ENCODE peak calls at places on chromosome 7, in nine cellular contexts. One of them, this sample, is unnamed.

GRCh38 chr7:158164101-158165095 is 423.2 kb downstream of the PTPRN2 start:
- DNase-seq in colonic mucosa: no peak
- DNase-seq in effector memory CD4-positive, alpha-beta T cell: no peak
- DNase-seq in hypothalamus: no peak
- DNase-seq in kidney tubule cell: no peak
- DNase-seq in NCI-H460: no peak
- DNase-seq in KG1: no peak
- DNase-seq in Panc1: no peak
- DNase-seq in retina: no peak
- DNase-seq in this sample: peak

GRCh38 chr7:55365103-55365679 is at the start of gene LANCL2:
- DNase-seq in colonic mucosa: peak
- DNase-seq in effector memory CD4-positive, alpha-beta T cell: no peak
- DNase-seq in hypothalamus: peak
- DNase-seq in kidney tubule cell: no peak
- DNase-seq in NCI-H460: no peak
- DNase-seq in KG1: peak
- DNase-seq in Panc1: no peak
- DNase-seq in retina: peak
- DNase-seq in this sample: peak

GRCh38 chr7:75808106-75808505 is 5.5 kb downstream of the CCL24 start:
- DNase-seq in colonic mucosa: no peak
- DNase-seq in effector memory CD4-positive, alpha-beta T cell: no peak
- DNase-seq in hypothalamus: no peak
- DNase-seq in kidney tubule cell: no peak
- DNase-seq in NCI-H460: no peak
- DNase-seq in KG1: no peak
- DNase-seq in Panc1: no peak
- DNase-seq in retina: no peak
- DNase-seq in this sample: no peak

GRCh38 chr7:111820621-111821020 is 258.3 kb upstream of the IMMP2L start:
- DNase-seq in colonic mucosa: no peak
- DNase-seq in effector memory CD4-positive, alpha-beta T cell: no peak
- DNase-seq in hypothalamus: no peak
- DNase-seq in kidney tubule cell: no peak
- DNase-seq in NCI-H460: no peak
- DNase-seq in KG1: no peak
- DNase-seq in Panc1: no peak
- DNase-seq in retina: no peak
- DNase-seq in this sample: no peak

GRCh38 chr7:69624842-69625637 is 26.8 kb downstream of the AUTS2 start:
- DNase-seq in colonic mucosa: no peak
- DNase-seq in effector memory CD4-positive, alpha-beta T cell: no peak
- DNase-seq in hypothalamus: no peak
- DNase-seq in kidney tubule cell: no peak
- DNase-seq in NCI-H460: no peak
- DNase-seq in KG1: no peak
- DNase-seq in Panc1: no peak
- DNase-seq in retina: peak
- DNase-seq in this sample: no peak

GRCh38 chr7:45573636-45574470 is at the start of gene ADCY1:
- DNase-seq in colonic mucosa: no peak
- DNase-seq in effector memory CD4-positive, alpha-beta T cell: no peak
- DNase-seq in hypothalamus: no peak
- DNase-seq in kidney tubule cell: peak
- DNase-seq in NCI-H460: peak
- DNase-seq in KG1: no peak
- DNase-seq in Panc1: no peak
- DNase-seq in retina: peak
- DNase-seq in this sample: no peak

GRCh38 chr7:5284304-5285281 is 1.9 kb downstream of the SLC29A4 start:
- DNase-seq in colonic mucosa: peak
- DNase-seq in effector memory CD4-positive, alpha-beta T cell: no peak
- DNase-seq in hypothalamus: peak
- DNase-seq in kidney tubule cell: peak
- DNase-seq in NCI-H460: no peak
- DNase-seq in KG1: no peak
- DNase-seq in Panc1: no peak
- DNase-seq in retina: peak
- DNase-seq in this sample: peak

GRCh38 chr7:121076350-121077164 is 88.0 kb downstream of the CPED1 start:
- DNase-seq in colonic mucosa: no peak
- DNase-seq in effector memory CD4-positive, alpha-beta T cell: no peak
- DNase-seq in hypothalamus: no peak
- DNase-seq in kidney tubule cell: peak
- DNase-seq in NCI-H460: no peak
- DNase-seq in KG1: no peak
- DNase-seq in Panc1: no peak
- DNase-seq in retina: no peak
- DNase-seq in this sample: no peak

GRCh38 chr7:39468841-39469240 is 97.4 kb upstream of the YAE1 start:
- DNase-seq in colonic mucosa: no peak
- DNase-seq in effector memory CD4-positive, alpha-beta T cell: no peak
- DNase-seq in hypothalamus: no peak
- DNase-seq in kidney tubule cell: no peak
- DNase-seq in NCI-H460: no peak
- DNase-seq in KG1: no peak
- DNase-seq in Panc1: no peak
- DNase-seq in retina: no peak
- DNase-seq in this sample: no peak

GRCh38 chr7:91941450-91941849 is 788 bp downstream of the AKAP9 start:
- DNase-seq in colonic mucosa: peak
- DNase-seq in effector memory CD4-positive, alpha-beta T cell: peak
- DNase-seq in hypothalamus: peak
- DNase-seq in kidney tubule cell: peak
- DNase-seq in NCI-H460: peak
- DNase-seq in KG1: no peak
- DNase-seq in Panc1: no peak
- DNase-seq in retina: peak
- DNase-seq in this sample: peak

GRCh38 chr7:28958946-28959417 is 852 bp upstream of the TRIL start:
- DNase-seq in colonic mucosa: no peak
- DNase-seq in effector memory CD4-positive, alpha-beta T cell: no peak
- DNase-seq in hypothalamus: no peak
- DNase-seq in kidney tubule cell: no peak
- DNase-seq in NCI-H460: no peak
- DNase-seq in KG1: no peak
- DNase-seq in Panc1: no peak
- DNase-seq in retina: no peak
- DNase-seq in this sample: no peak

GRCh38 chr7:102279537-102280400 is 6.9 kb upstream of the SH2B2 start:
- DNase-seq in colonic mucosa: peak
- DNase-seq in effector memory CD4-positive, alpha-beta T cell: peak
- DNase-seq in hypothalamus: no peak
- DNase-seq in kidney tubule cell: peak
- DNase-seq in NCI-H460: peak
- DNase-seq in KG1: no peak
- DNase-seq in Panc1: peak
- DNase-seq in retina: peak
- DNase-seq in this sample: peak

GRCh38 chr7:19508124-19508523 is 200.7 kb downstream of the POLR1F start:
- DNase-seq in colonic mucosa: no peak
- DNase-seq in effector memory CD4-positive, alpha-beta T cell: no peak
- DNase-seq in hypothalamus: no peak
- DNase-seq in kidney tubule cell: no peak
- DNase-seq in NCI-H460: no peak
- DNase-seq in KG1: no peak
- DNase-seq in Panc1: no peak
- DNase-seq in retina: no peak
- DNase-seq in this sample: no peak

GRCh38 chr7:68748934-68749695 is 849.2 kb upstream of the AUTS2 start:
- DNase-seq in colonic mucosa: no peak
- DNase-seq in effector memory CD4-positive, alpha-beta T cell: no peak
- DNase-seq in hypothalamus: no peak
- DNase-seq in kidney tubule cell: no peak
- DNase-seq in NCI-H460: no peak
- DNase-seq in KG1: no peak
- DNase-seq in Panc1: no peak
- DNase-seq in retina: no peak
- DNase-seq in this sample: no peak

GRCh38 chr7:151694828-151695580 is 175.3 kb upstream of the RHEB start:
- DNase-seq in colonic mucosa: peak
- DNase-seq in effector memory CD4-positive, alpha-beta T cell: no peak
- DNase-seq in hypothalamus: no peak
- DNase-seq in kidney tubule cell: peak
- DNase-seq in NCI-H460: no peak
- DNase-seq in KG1: no peak
- DNase-seq in Panc1: no peak
- DNase-seq in retina: no peak
- DNase-seq in this sample: no peak

GRCh38 chr7:108249458-108249857 is 119.3 kb upstream of the LAMB4 start:
- DNase-seq in colonic mucosa: no peak
- DNase-seq in effector memory CD4-positive, alpha-beta T cell: no peak
- DNase-seq in hypothalamus: no peak
- DNase-seq in kidney tubule cell: peak
- DNase-seq in NCI-H460: no peak
- DNase-seq in KG1: no peak
- DNase-seq in Panc1: no peak
- DNase-seq in retina: no peak
- DNase-seq in this sample: no peak

GRCh38 chr7:35374858-35375257 is 121.0 kb upstream of the TBX20 start:
- DNase-seq in colonic mucosa: no peak
- DNase-seq in effector memory CD4-positive, alpha-beta T cell: no peak
- DNase-seq in hypothalamus: no peak
- DNase-seq in kidney tubule cell: no peak
- DNase-seq in NCI-H460: no peak
- DNase-seq in KG1: no peak
- DNase-seq in Panc1: no peak
- DNase-seq in retina: no peak
- DNase-seq in this sample: no peak

GRCh38 chr7:13989138-13989943 is at the start of gene ETV1:
- DNase-seq in colonic mucosa: peak
- DNase-seq in effector memory CD4-positive, alpha-beta T cell: no peak
- DNase-seq in hypothalamus: peak
- DNase-seq in kidney tubule cell: peak
- DNase-seq in NCI-H460: peak
- DNase-seq in KG1: peak
- DNase-seq in Panc1: peak
- DNase-seq in retina: peak
- DNase-seq in this sample: peak

GRCh38 chr7:74027683-74028320 is at the start of gene ELN:
- DNase-seq in colonic mucosa: peak
- DNase-seq in effector memory CD4-positive, alpha-beta T cell: no peak
- DNase-seq in hypothalamus: peak
- DNase-seq in kidney tubule cell: no peak
- DNase-seq in NCI-H460: no peak
- DNase-seq in KG1: no peak
- DNase-seq in Panc1: no peak
- DNase-seq in retina: peak
- DNase-seq in this sample: peak

GRCh38 chr7:101728128-101728527 is 89.3 kb upstream of the CUX1 start:
- DNase-seq in colonic mucosa: no peak
- DNase-seq in effector memory CD4-positive, alpha-beta T cell: no peak
- DNase-seq in hypothalamus: no peak
- DNase-seq in kidney tubule cell: no peak
- DNase-seq in NCI-H460: no peak
- DNase-seq in KG1: no peak
- DNase-seq in Panc1: no peak
- DNase-seq in retina: no peak
- DNase-seq in this sample: no peak

GRCh38 chr7:28700790-28701203 is 257.3 kb downstream of the TRIL start:
- DNase-seq in colonic mucosa: no peak
- DNase-seq in effector memory CD4-positive, alpha-beta T cell: no peak
- DNase-seq in hypothalamus: no peak
- DNase-seq in kidney tubule cell: no peak
- DNase-seq in NCI-H460: no peak
- DNase-seq in KG1: no peak
- DNase-seq in Panc1: no peak
- DNase-seq in retina: no peak
- DNase-seq in this sample: no peak

GRCh38 chr7:47552631-47553030 is 29.3 kb downstream of the TNS3 start:
- DNase-seq in colonic mucosa: no peak
- DNase-seq in effector memory CD4-positive, alpha-beta T cell: no peak
- DNase-seq in hypothalamus: no peak
- DNase-seq in kidney tubule cell: peak
- DNase-seq in NCI-H460: no peak
- DNase-seq in KG1: no peak
- DNase-seq in Panc1: no peak
- DNase-seq in retina: no peak
- DNase-seq in this sample: no peak

GRCh38 chr7:80047032-80047431 is 87.6 kb upstream of the GNAI1 start:
- DNase-seq in colonic mucosa: no peak
- DNase-seq in effector memory CD4-positive, alpha-beta T cell: no peak
- DNase-seq in hypothalamus: no peak
- DNase-seq in kidney tubule cell: no peak
- DNase-seq in NCI-H460: no peak
- DNase-seq in KG1: no peak
- DNase-seq in Panc1: no peak
- DNase-seq in retina: no peak
- DNase-seq in this sample: no peak

GRCh38 chr7:139133335-139134139 is 24.0 kb upstream of the ZC3HAV1 start:
- DNase-seq in colonic mucosa: peak
- DNase-seq in effector memory CD4-positive, alpha-beta T cell: peak
- DNase-seq in hypothalamus: peak
- DNase-seq in kidney tubule cell: peak
- DNase-seq in NCI-H460: peak
- DNase-seq in KG1: peak
- DNase-seq in Panc1: peak
- DNase-seq in retina: peak
- DNase-seq in this sample: peak